ENCODE peak calls at places on chromosomes 5 and 9, in four cellular contexts. T is neuronal stem cell, Z is H1, S is trophoblast cell. U is an unnamed sample.

GRCh38 chr9:89179535-89179919 is 909 bp upstream of the SHC3 start:
- DNase-seq in T (no peak), Z (no peak), S (no peak), U (peak)

GRCh38 chr9:103799959-103800358 is 294.1 kb upstream of the SMC2 start:
- DNase-seq in T (no peak), Z (no peak), S (no peak), U (no peak)

GRCh38 chr5:99248066-99248465 is 319.3 kb upstream of the CHD1 start:
- DNase-seq in T (no peak), Z (no peak), S (no peak), U (no peak)

GRCh38 chr9:125829743-125830142 is 82.6 kb downstream of the PBX3 start:
- DNase-seq in T (no peak), Z (no peak), S (no peak), U (peak)

GRCh38 chr5:72210913-72211670 is 103.8 kb downstream of the MAP1B start:
- DNase-seq in T (no peak), Z (no peak), S (no peak), U (peak)

GRCh38 chr9:137095664-137096517 is 9.1 kb downstream of the MAN1B1 start:
- DNase-seq in T (no peak), Z (no peak), S (no peak), U (no peak)

GRCh38 chr5:143733635-143734341 is 78.2 kb upstream of the HMHB1 start:
- DNase-seq in T (no peak), Z (no peak), S (no peak), U (peak)

GRCh38 chr9:78860806-78861475 is 564.0 kb downstream of the PSAT1 start:
- DNase-seq in T (no peak), Z (no peak), S (no peak), U (peak)

GRCh38 chr9:33375238-33375840 is 27.0 kb downstream of the AQP7 start:
- DNase-seq in T (peak), Z (peak), S (peak), U (peak)

GRCh38 chr5:44266882-44267577 is 122.2 kb downstream of the FGF10 start:
- DNase-seq in T (no peak), Z (no peak), S (no peak), U (no peak)

GRCh38 chr5:145495741-145496140 is 339.4 kb downstream of the PRELID2 start:
- DNase-seq in T (no peak), Z (no peak), S (no peak), U (peak)

GRCh38 chr5:103425686-103426454 is 136.7 kb downstream of the NUDT12 start:
- DNase-seq in T (no peak), Z (no peak), S (no peak), U (peak)

GRCh38 chr5:159313197-159313596 is 17.1 kb downstream of the IL12B start:
- DNase-seq in T (no peak), Z (no peak), S (no peak), U (no peak)

GRCh38 chr9:83596899-83597504 is 25.9 kb upstream of the IDNK start:
- DNase-seq in T (peak), Z (peak), S (peak), U (no peak)

GRCh38 chr5:57754616-57755015 is 272.0 kb upstream of the ACTBL2 start:
- DNase-seq in T (no peak), Z (no peak), S (no peak), U (peak)

GRCh38 chr9:124332321-124332720 is 74.6 kb downstream of the NEK6 start:
- DNase-seq in T (no peak), Z (no peak), S (no peak), U (no peak)

GRCh38 chr5:154368041-154368800 is 77.6 kb upstream of the SAP30L start:
- DNase-seq in T (peak), Z (no peak), S (peak), U (peak)

GRCh38 chr9:6782378-6782777 is 24.6 kb downstream of the KDM4C start:
- DNase-seq in T (no peak), Z (no peak), S (no peak), U (no peak)

GRCh38 chr5:88736494-88736893 is 146.5 kb downstream of the MEF2C start:
- DNase-seq in T (no peak), Z (no peak), S (no peak), U (no peak)

GRCh38 chr5:168311061-168311566 is 19.7 kb downstream of the WWC1 start:
- DNase-seq in T (no peak), Z (no peak), S (no peak), U (no peak)

GRCh38 chr5:179974946-179975712 is 67.4 kb upstream of the TBC1D9B start:
- DNase-seq in T (peak), Z (peak), S (no peak), U (no peak)

GRCh38 chr9:93859431-93860215 is 95.5 kb downstream of the BARX1 start:
- DNase-seq in T (no peak), Z (no peak), S (no peak), U (no peak)

GRCh38 chr9:6889868-6890267 is 132.1 kb downstream of the KDM4C start:
- DNase-seq in T (no peak), Z (no peak), S (no peak), U (no peak)

GRCh38 chr5:5490774-5491347 is 68.4 kb downstream of the ICE1 start:
- DNase-seq in T (no peak), Z (no peak), S (no peak), U (no peak)

GRCh38 chr9:126379661-126380365 is 53.2 kb downstream of the MVB12B start:
- DNase-seq in T (no peak), Z (no peak), S (no peak), U (peak)

GRCh38 chr5:159099049-159099760 is 511 bp downstream of the EBF1 start:
- DNase-seq in T (peak), Z (peak), S (no peak), U (peak)

GRCh38 chr9:32866292-32866691 is 83.0 kb downstream of the TMEM215 start:
- DNase-seq in T (no peak), Z (no peak), S (no peak), U (no peak)

GRCh38 chr5:93570294-93571110 is 10.5 kb downstream of the NR2F1-AS1 start:
- DNase-seq in T (no peak), Z (peak), S (no peak), U (no peak)

GRCh38 chr5:9722826-9723225 is 92.7 kb upstream of the TAS2R1 start:
- DNase-seq in T (no peak), Z (no peak), S (no peak), U (no peak)

GRCh38 chr9:93052791-93053540 is 5.5 kb upstream of the SUSD3 start:
- DNase-seq in T (no peak), Z (peak), S (no peak), U (no peak)

GRCh38 chr5:129410488-129410887 is 49.6 kb upstream of the ADAMTS19 start:
- DNase-seq in T (peak), Z (no peak), S (peak), U (no peak)

GRCh38 chr5:64768358-64769312 is at the start of the genes CWC27 and SREK1IP1:
- DNase-seq in T (peak), Z (peak), S (peak), U (peak)
- H4K8ac ChIP-seq in T (no peak), Z (peak), S (peak), U (peak)

DNA sequence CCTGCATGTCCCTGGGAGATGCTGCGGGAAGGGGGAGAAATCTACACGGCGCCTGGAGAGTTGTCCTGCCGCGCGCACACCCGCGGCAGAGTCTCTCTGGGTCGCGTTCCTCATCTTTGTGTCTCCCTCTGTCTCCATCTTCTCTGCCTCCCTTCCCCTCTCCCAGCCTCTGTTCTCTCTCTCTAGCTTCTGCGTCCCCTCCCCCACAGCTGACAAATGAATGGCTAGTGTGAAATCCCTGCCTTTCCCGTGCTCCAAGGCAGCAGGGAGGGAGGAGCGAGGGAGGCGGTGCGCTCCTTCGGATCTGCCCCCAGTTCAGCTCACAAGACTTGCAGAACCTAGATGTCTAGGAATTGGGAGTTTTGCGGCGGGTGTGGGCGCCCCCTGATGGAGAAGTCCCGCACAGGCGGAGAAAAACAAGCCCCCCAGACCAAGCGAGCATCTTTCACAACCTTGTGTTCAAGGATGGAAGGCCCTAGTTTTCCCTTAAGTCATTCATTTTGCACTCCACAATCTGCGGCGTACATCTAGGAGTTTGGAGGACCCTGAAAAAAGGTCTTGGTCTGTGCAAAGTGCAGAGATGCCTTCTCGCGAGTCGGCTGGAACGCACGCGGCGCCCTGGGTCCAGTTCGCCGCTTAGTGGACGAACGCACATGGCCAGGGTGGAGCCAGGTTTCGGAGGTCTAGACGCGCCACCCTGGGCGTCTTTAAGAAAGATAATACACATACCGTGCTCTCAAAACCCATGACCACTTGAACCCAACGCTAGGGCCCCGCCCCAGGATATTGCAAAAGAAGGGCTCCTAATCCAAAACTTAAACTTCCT is 2.0 kb downstream of the VCAN start:
- DNase-seq in T (peak), Z (peak), S (peak), U (peak)
- H4K8ac ChIP-seq in T (no peak), Z (peak), S (peak), U (peak)

GRCh38 chr5:150674376-150674821 is 13.3 kb downstream of the MYOZ3 start:
- DNase-seq in T (no peak), Z (no peak), S (no peak), U (no peak)
- H4K8ac ChIP-seq in T (no peak), Z (no peak), S (peak), U (peak)

GRCh38 chr5:140548300-140548688 is 832 bp downstream of the EIF4EBP3 start:
- DNase-seq in T (no peak), Z (no peak), S (no peak), U (no peak)
- H4K8ac ChIP-seq in T (no peak), Z (peak), S (no peak), U (no peak)